ENCODE peak calls at places on chromosomes 13 and 19, in eight cellular contexts. H, T, D, P, C, S, G and R are unnamed samples. For H3K27me3 and H3K4me1, the result is how much of the 10 kb centered on the place peaks cover.

GRCh38 chr13:27024781-27025492 is 146.7 kb downstream of the USP12 start:
- DNase-seq in H (no peak), T (no peak), D (no peak), P (no peak), C (no peak), S (no peak), G (no peak), R (no peak)

GRCh38 chr13:79079351-79079839 is 326.7 kb downstream of the RBM26 start:
- DNase-seq in H (peak), T (no peak), D (no peak), P (no peak), C (no peak), S (no peak), G (peak), R (peak)

GRCh38 chr13:20882206-20882605 is 20.3 kb downstream of the XPO4 start:
- DNase-seq in H (no peak), T (no peak), D (no peak), P (no peak), C (peak), S (no peak), G (no peak), R (peak)

GRCh38 chr19:30222993-30223865 is 149.0 kb upstream of the ZNF536 start:
- DNase-seq in H (no peak), T (no peak), D (no peak), P (no peak), C (no peak), S (no peak), G (no peak), R (peak)

GRCh38 chr13:113854238-113855011 is 9.5 kb downstream of the GAS6 start:
- DNase-seq in H (peak), T (no peak), D (no peak), P (no peak), C (peak), S (no peak), G (no peak), R (peak)

GRCh38 chr13:48162182-48162581 is 67.3 kb upstream of the MED4 start:
- DNase-seq in H (no peak), T (no peak), D (no peak), P (no peak), C (no peak), S (no peak), G (no peak), R (no peak)

GRCh38 chr13:91946498-91947070 is 548.2 kb downstream of the GPC5 start:
- DNase-seq in H (no peak), T (peak), D (no peak), P (no peak), C (peak), S (no peak), G (peak), R (no peak)

GRCh38 chr13:77918391-77919261 is at the start of gene EDNRB:
- DNase-seq in H (peak), T (peak), D (no peak), P (peak), C (peak), S (peak), G (no peak), R (peak)

GRCh38 chr13:40109324-40109958 is 454.0 kb downstream of the COG6 start:
- DNase-seq in H (no peak), T (no peak), D (no peak), P (no peak), C (peak), S (no peak), G (peak), R (no peak)

GRCh38 chr19:40006273-40006691 is 9.4 kb downstream of the ZNF546 start:
- DNase-seq in H (no peak), T (no peak), D (no peak), P (no peak), C (peak), S (no peak), G (peak), R (no peak)

GRCh38 chr13:50406831-50407230 is 391.6 kb downstream of the KCNRG start:
- DNase-seq in H (no peak), T (no peak), D (no peak), P (no peak), C (no peak), S (no peak), G (no peak), R (no peak)

GRCh38 chr19:43439183-43440063 is 24.7 kb downstream of the TEX101 start:
- DNase-seq in H (no peak), T (no peak), D (peak), P (no peak), C (peak), S (no peak), G (peak), R (no peak)

GRCh38 chr13:113584870-113585671 is 518 bp downstream of the TFDP1 start:
- DNase-seq in H (peak), T (peak), D (no peak), P (no peak), C (no peak), S (no peak), G (peak), R (peak)

GRCh38 chr13:112760931-112761330 is 71.1 kb downstream of the ATP11A start:
- DNase-seq in H (no peak), T (no peak), D (no peak), P (no peak), C (no peak), S (no peak), G (no peak), R (no peak)

GRCh38 chr19:3194063-3194702 is 8.5 kb downstream of the NCLN start:
- DNase-seq in H (no peak), T (peak), D (no peak), P (no peak), C (no peak), S (no peak), G (no peak), R (no peak)

GRCh38 chr19:30083701-30084156 is 141.7 kb downstream of the URI1 start:
- DNase-seq in H (no peak), T (no peak), D (no peak), P (no peak), C (no peak), S (no peak), G (no peak), R (no peak)

GRCh38 chr19:42693760-42694350 is 46.4 kb downstream of the PSG3 start:
- DNase-seq in H (no peak), T (peak), D (no peak), P (no peak), C (peak), S (no peak), G (peak), R (peak)

GRCh38 chr19:58038688-58039204 is 4.9 kb downstream of the ZSCAN1 start:
- DNase-seq in H (no peak), T (no peak), D (no peak), P (no peak), C (no peak), S (no peak), G (no peak), R (peak)

GRCh38 chr13:44259045-44260042 is 114.3 kb upstream of the SERP2 start:
- DNase-seq in H (peak), T (peak), D (peak), P (no peak), C (peak), S (no peak), G (peak), R (no peak)

GRCh38 chr19:17184381-17184841 is 30.7 kb upstream of the USE1 start:
- DNase-seq in H (no peak), T (no peak), D (peak), P (no peak), C (no peak), S (no peak), G (no peak), R (no peak)

GRCh38 chr19:1851581-1852293 is 3.5 kb upstream of the REXO1 start:
- DNase-seq in H (no peak), T (peak), D (peak), P (no peak), C (no peak), S (no peak), G (no peak), R (no peak)

GRCh38 chr19:54644056-54644455 is 13.8 kb downstream of the LILRB1 start:
- DNase-seq in H (no peak), T (no peak), D (no peak), P (no peak), C (no peak), S (no peak), G (no peak), R (no peak)

GRCh38 chr19:2363419-2363818 is 3.4 kb downstream of the TMPRSS9 start:
- DNase-seq in H (no peak), T (no peak), D (no peak), P (no peak), C (no peak), S (no peak), G (no peak), R (no peak)

GRCh38 chr13:40319699-40320586 is 346.5 kb downstream of the FOXO1 start:
- DNase-seq in H (no peak), T (no peak), D (no peak), P (no peak), C (no peak), S (no peak), G (peak), R (no peak)

DNA sequence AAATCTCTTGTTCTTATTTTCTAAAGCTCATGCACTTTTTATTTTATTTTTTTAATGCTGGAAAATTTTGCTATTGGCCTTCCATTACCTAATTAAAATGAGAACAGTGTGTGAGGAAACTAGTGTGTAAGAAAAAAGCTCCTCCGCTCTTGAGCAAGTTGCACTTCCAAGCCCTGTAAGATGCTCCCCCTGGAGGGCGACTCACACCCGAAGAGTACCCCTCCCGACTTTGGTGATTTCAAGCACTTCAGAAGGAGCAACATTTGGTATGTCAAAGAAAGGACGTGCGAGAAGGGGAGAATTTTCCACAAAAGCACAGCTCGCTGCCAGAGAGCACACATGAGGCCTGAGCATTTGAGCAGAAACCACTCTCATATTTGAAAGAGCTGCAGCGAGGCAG is 504.3 kb downstream of the FGF9 start:
- DNase-seq in H (no peak), T (no peak), D (no peak), P (no peak), C (no peak), S (no peak), G (no peak), R (no peak)
- TF ChIP-seq CTCF in H (no peak), T (no peak), D (no peak), P (no peak), C (no peak), S (no peak), G (no peak), R (peak)

GRCh38 chr19:5994407-5995165 is 16.6 kb upstream of the RANBP3 start:
- DNase-seq in H (no peak), T (no peak), D (no peak), P (no peak), C (no peak), S (no peak), G (no peak), R (no peak)

GRCh38 chr19:5995606-5996005 is 17.7 kb upstream of the RANBP3 start:
- DNase-seq in H (no peak), T (no peak), D (no peak), P (no peak), C (no peak), S (no peak), G (no peak), R (no peak)

GRCh38 chr19:5992756-5993155 is 14.8 kb upstream of the RANBP3 start:
- DNase-seq in H (no peak), T (no peak), D (no peak), P (no peak), C (no peak), S (no peak), G (no peak), R (no peak)

GRCh38 chr19:5996102-5996501 is 18.2 kb upstream of the RANBP3 start:
- DNase-seq in H (no peak), T (no peak), D (no peak), P (no peak), C (no peak), S (no peak), G (no peak), R (no peak)

GRCh38 chr19:5993516-5994406 is 15.8 kb upstream of the RANBP3 start:
- DNase-seq in H (no peak), T (peak), D (no peak), P (no peak), C (no peak), S (no peak), G (peak), R (no peak)
- H3K27me3 ChIP-seq in H (under half), T (under half), D (under half), P (under half), C (under half), S (under half), G (under half), R (under half)

GRCh38 chr19:49328741-49329140 is 3.8 kb upstream of the SLC6A16 start:
- DNase-seq in H (no peak), T (no peak), D (no peak), P (no peak), C (no peak), S (no peak), G (no peak), R (peak)
- H3K4me1 ChIP-seq in H (under half), T (under half), D (under half), P (under half), C (under half), S (under half), G (under half), R (under half)

GRCh38 chr19:6772028-6772865 is at the start of gene VAV1:
- DNase-seq in H (peak), T (no peak), D (peak), P (no peak), C (no peak), S (peak), G (no peak), R (peak)
- TF ChIP-seq CTCF in H (no peak), T (no peak), D (peak), P (no peak), C (no peak), S (no peak), G (no peak), R (peak)

GRCh38 chr19:4278010-4278409 is 1.1 kb upstream of the SHD start:
- DNase-seq in H (no peak), T (peak), D (no peak), P (no peak), C (no peak), S (no peak), G (no peak), R (peak)

GRCh38 chr19:4279530-4280422 is 710 bp downstream of the SHD start:
- DNase-seq in H (no peak), T (no peak), D (no peak), P (no peak), C (no peak), S (no peak), G (no peak), R (no peak)

GRCh38 chr19:4277051-4277700 is 1.9 kb upstream of the SHD start:
- DNase-seq in H (no peak), T (peak), D (no peak), P (no peak), C (no peak), S (no peak), G (no peak), R (no peak)

GRCh38 chr19:4278926-4279529 is at the start of gene SHD:
- DNase-seq in H (no peak), T (peak), D (no peak), P (no peak), C (no peak), S (no peak), G (no peak), R (peak)

GRCh38 chr19:4278460-4278901 is 585 bp upstream of the SHD start:
- DNase-seq in H (no peak), T (peak), D (no peak), P (no peak), C (no peak), S (no peak), G (no peak), R (no peak)
- H3K27me3 ChIP-seq in H (under half), T (under half), D (under half), P (under half), C (under half), S (under half), G (under half), R (under half)

DNA sequence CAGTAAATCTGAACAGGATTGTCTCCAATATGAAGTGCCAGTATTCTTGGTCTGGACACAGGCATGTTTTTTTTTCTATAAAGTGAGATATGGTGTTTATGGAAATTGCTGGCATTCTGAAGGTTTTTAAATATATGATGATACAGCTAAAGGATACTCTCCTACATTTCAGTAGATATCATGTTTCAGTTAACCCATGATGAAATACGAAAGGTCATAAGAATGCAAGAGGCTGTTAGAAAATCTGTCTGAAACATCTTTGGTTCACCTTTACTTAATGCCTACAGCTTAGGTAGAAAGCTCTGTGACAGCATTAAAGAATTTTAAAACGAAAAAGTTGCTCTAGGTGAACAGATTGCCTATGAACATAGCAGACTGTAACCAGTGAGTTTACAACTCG is 9.1 kb downstream of the FRY start:
- DNase-seq in H (no peak), T (no peak), D (no peak), P (no peak), C (no peak), S (no peak), G (no peak), R (no peak)
- H3K4me1 ChIP-seq in H (under half), T (under half), D (under half), P (under half), C (under half), S (under half), G (under half), R (under half)

DNA sequence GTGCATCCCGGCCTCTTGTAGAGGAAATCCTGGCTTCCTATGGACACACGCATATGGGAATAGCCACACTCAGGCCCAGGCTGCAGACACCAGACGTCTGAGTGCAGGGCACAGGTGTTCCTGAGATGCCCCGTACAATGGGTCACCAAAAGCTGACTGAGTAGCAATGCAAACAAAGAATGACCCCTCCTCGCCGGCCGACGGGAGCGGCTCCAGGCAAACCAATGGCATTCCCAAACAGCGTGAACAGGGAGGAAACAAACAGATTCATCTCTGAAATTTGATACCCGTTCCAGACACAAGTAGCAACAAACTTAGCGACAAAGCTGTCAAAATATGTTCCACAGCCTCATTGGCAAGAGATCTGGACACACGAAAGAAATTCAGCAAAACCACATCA is 278.6 kb upstream of the TSHZ3 start:
- DNase-seq in H (no peak), T (no peak), D (no peak), P (no peak), C (no peak), S (no peak), G (no peak), R (no peak)
- TF ChIP-seq CTCF in H (no peak), T (no peak), D (no peak), P (no peak), C (no peak), S (no peak), G (no peak), R (no peak)

GRCh38 chr19:5392476-5392875 is 51.9 kb upstream of the PTPRS start:
- DNase-seq in H (no peak), T (no peak), D (no peak), P (no peak), C (no peak), S (no peak), G (no peak), R (no peak)
- H3K27me3 ChIP-seq in H (under half), T (under half), D (under half), P (under half), C (under half), S (under half), G (half or more), R (half or more)

DNA sequence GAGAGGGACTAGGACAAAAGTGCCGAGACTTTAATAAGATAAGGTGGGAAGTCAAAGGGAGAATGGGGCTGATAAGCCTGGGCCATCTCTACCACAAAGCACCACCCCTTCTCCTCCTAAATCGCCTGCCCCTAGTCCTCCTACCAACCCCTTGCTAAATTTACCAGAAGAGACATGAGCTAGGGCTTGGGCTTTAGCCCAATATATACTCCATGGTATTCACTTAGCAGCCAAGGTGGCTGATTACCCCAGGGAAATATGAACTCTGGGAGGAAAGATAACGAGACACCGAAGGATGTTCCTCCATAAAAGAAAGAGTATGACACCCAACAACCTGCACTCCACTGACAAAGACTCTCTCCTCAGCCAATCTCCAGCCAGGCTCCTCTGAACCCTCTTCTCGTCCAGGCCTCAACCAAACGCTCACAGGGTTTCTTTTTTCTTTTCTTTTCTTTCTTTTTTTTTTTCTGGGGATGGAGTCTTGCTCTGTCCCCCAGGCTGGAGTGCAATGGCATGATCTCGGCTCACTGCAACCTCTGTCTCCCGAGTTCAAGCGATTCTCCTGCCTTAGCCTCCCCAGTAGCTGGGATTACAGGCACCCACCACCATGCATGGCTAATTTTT is 610.2 kb downstream of the UQCRFS1 start:
- DNase-seq in H (no peak), T (no peak), D (no peak), P (no peak), C (no peak), S (no peak), G (no peak), R (no peak)
- H3K4me1 ChIP-seq in H (under half), T (under half), D (under half), P (under half), C (under half), S (under half), G (under half), R (under half)

GRCh38 chr19:44767295-44768180 is 10.2 kb upstream of the CBLC start:
- DNase-seq in H (no peak), T (no peak), D (no peak), P (no peak), C (no peak), S (no peak), G (no peak), R (no peak)

GRCh38 chr19:44772969-44773368 is 4.7 kb upstream of the CBLC start:
- DNase-seq in H (no peak), T (no peak), D (no peak), P (no peak), C (peak), S (no peak), G (no peak), R (no peak)

GRCh38 chr19:44765949-44766335 is 11.7 kb upstream of the CBLC start:
- DNase-seq in H (no peak), T (no peak), D (no peak), P (no peak), C (no peak), S (no peak), G (no peak), R (no peak)

GRCh38 chr19:44774614-44775013 is 3.1 kb upstream of the CBLC start:
- DNase-seq in H (no peak), T (no peak), D (no peak), P (no peak), C (no peak), S (no peak), G (peak), R (no peak)

GRCh38 chr19:44770550-44771257 is 7.0 kb upstream of the CBLC start:
- DNase-seq in H (peak), T (peak), D (peak), P (peak), C (peak), S (peak), G (peak), R (peak)
- TF ChIP-seq CTCF in H (peak), T (peak), D (peak), P (peak), C (peak), S (peak), G (peak), R (peak)